ENCODE peak calls at places on chromosomes 3 and 15, in five cellular contexts. One of them, this sample, is unnamed.

GRCh38 chr15:57296473-57297162 is 79.7 kb upstream of the CGNL1 start:
- DNase-seq in neural progenitor cell: no peak
- DNase-seq in CD8-positive, alpha-beta memory T cell: no peak
- DNase-seq in cardiac muscle cell: no peak
- DNase-seq in HL-60: no peak
- DNase-seq in this sample: no peak

GRCh38 chr15:60507596-60508424 is 28.9 kb upstream of the ICE2 start:
- DNase-seq in neural progenitor cell: peak; percentile 51
- DNase-seq in CD8-positive, alpha-beta memory T cell: peak; percentile 35
- DNase-seq in cardiac muscle cell: peak; percentile 52
- DNase-seq in HL-60: no peak
- DNase-seq in this sample: peak; percentile 20

GRCh38 chr3:71083726-71084131 is 499.8 kb downstream of the FOXP1 start:
- DNase-seq in neural progenitor cell: no peak
- DNase-seq in CD8-positive, alpha-beta memory T cell: no peak
- DNase-seq in cardiac muscle cell: no peak
- DNase-seq in HL-60: no peak
- DNase-seq in this sample: peak; percentile 51

GRCh38 chr15:71651750-71652186 is 158.6 kb upstream of the NR2E3 start:
- DNase-seq in neural progenitor cell: peak; percentile 74
- DNase-seq in CD8-positive, alpha-beta memory T cell: no peak
- DNase-seq in cardiac muscle cell: peak; percentile 54
- DNase-seq in HL-60: no peak
- DNase-seq in this sample: no peak

GRCh38 chr3:14391033-14391432 is 11.4 kb upstream of the SLC6A6 start:
- DNase-seq in neural progenitor cell: no peak
- DNase-seq in CD8-positive, alpha-beta memory T cell: no peak
- DNase-seq in cardiac muscle cell: no peak
- DNase-seq in HL-60: no peak
- DNase-seq in this sample: no peak

GRCh38 chr3:26236511-26236910 is 386.1 kb upstream of the LRRC3B start:
- DNase-seq in neural progenitor cell: no peak
- DNase-seq in CD8-positive, alpha-beta memory T cell: no peak
- DNase-seq in cardiac muscle cell: no peak
- DNase-seq in HL-60: no peak
- DNase-seq in this sample: no peak

GRCh38 chr15:69843927-69844326 is 253.8 kb downstream of the TLE3 start:
- DNase-seq in neural progenitor cell: no peak
- DNase-seq in CD8-positive, alpha-beta memory T cell: no peak
- DNase-seq in cardiac muscle cell: no peak
- DNase-seq in HL-60: no peak
- DNase-seq in this sample: no peak

GRCh38 chr15:99762288-99762687 is 29.1 kb upstream of the LYSMD4 start:
- DNase-seq in neural progenitor cell: no peak
- DNase-seq in CD8-positive, alpha-beta memory T cell: no peak
- DNase-seq in cardiac muscle cell: no peak
- DNase-seq in HL-60: no peak
- DNase-seq in this sample: no peak

GRCh38 chr15:90838544-90838943 is 29.8 kb upstream of the FURIN start:
- DNase-seq in neural progenitor cell: no peak
- DNase-seq in CD8-positive, alpha-beta memory T cell: no peak
- DNase-seq in cardiac muscle cell: no peak
- DNase-seq in HL-60: no peak
- DNase-seq in this sample: no peak

GRCh38 chr3:10379161-10379560 is 58.2 kb upstream of the SEC13 start:
- DNase-seq in neural progenitor cell: no peak
- DNase-seq in CD8-positive, alpha-beta memory T cell: no peak
- DNase-seq in cardiac muscle cell: no peak
- DNase-seq in HL-60: no peak
- DNase-seq in this sample: no peak

GRCh38 chr3:30112904-30113484 is 493.4 kb upstream of the TGFBR2 start:
- DNase-seq in neural progenitor cell: peak; percentile 54
- DNase-seq in CD8-positive, alpha-beta memory T cell: no peak
- DNase-seq in cardiac muscle cell: peak; percentile 49
- DNase-seq in HL-60: peak; percentile 3
- DNase-seq in this sample: no peak

GRCh38 chr3:15273214-15273613 is 59.2 kb downstream of the SH3BP5 start:
- DNase-seq in neural progenitor cell: no peak
- DNase-seq in CD8-positive, alpha-beta memory T cell: no peak
- DNase-seq in cardiac muscle cell: no peak
- DNase-seq in HL-60: no peak
- DNase-seq in this sample: no peak

GRCh38 chr15:51023499-51023898 is 71.2 kb downstream of the TNFAIP8L3 start:
- DNase-seq in neural progenitor cell: no peak
- DNase-seq in CD8-positive, alpha-beta memory T cell: no peak
- DNase-seq in cardiac muscle cell: no peak
- DNase-seq in HL-60: no peak
- DNase-seq in this sample: no peak

GRCh38 chr15:51025454-51025846 is 69.3 kb downstream of the TNFAIP8L3 start:
- DNase-seq in neural progenitor cell: no peak
- DNase-seq in CD8-positive, alpha-beta memory T cell: no peak
- DNase-seq in cardiac muscle cell: no peak
- DNase-seq in HL-60: no peak
- DNase-seq in this sample: no peak

GRCh38 chr15:51022206-51022605 is 72.5 kb downstream of the TNFAIP8L3 start:
- DNase-seq in neural progenitor cell: no peak
- DNase-seq in CD8-positive, alpha-beta memory T cell: no peak
- DNase-seq in cardiac muscle cell: no peak
- DNase-seq in HL-60: no peak
- DNase-seq in this sample: no peak

GRCh38 chr15:51030649-51031316 is 63.9 kb downstream of the TNFAIP8L3 start:
- DNase-seq in neural progenitor cell: no peak
- DNase-seq in CD8-positive, alpha-beta memory T cell: no peak
- DNase-seq in cardiac muscle cell: no peak
- DNase-seq in HL-60: no peak
- DNase-seq in this sample: no peak

GRCh38 chr15:51024735-51025453 is 69.8 kb downstream of the TNFAIP8L3 start:
- DNase-seq in neural progenitor cell: no peak
- DNase-seq in CD8-positive, alpha-beta memory T cell: no peak
- DNase-seq in cardiac muscle cell: no peak
- DNase-seq in HL-60: no peak
- DNase-seq in this sample: no peak
- H3K4me3 ChIP-seq in neural progenitor cell: no peak overlapping the region
- H3K4me3 ChIP-seq in CD8-positive, alpha-beta memory T cell: no peak overlapping the region
- H3K4me3 ChIP-seq in cardiac muscle cell: no peak overlapping the region
- H3K4me3 ChIP-seq in HL-60: no peak overlapping the region
- H3K4me3 ChIP-seq in this sample: no peak overlapping the region

DNA sequence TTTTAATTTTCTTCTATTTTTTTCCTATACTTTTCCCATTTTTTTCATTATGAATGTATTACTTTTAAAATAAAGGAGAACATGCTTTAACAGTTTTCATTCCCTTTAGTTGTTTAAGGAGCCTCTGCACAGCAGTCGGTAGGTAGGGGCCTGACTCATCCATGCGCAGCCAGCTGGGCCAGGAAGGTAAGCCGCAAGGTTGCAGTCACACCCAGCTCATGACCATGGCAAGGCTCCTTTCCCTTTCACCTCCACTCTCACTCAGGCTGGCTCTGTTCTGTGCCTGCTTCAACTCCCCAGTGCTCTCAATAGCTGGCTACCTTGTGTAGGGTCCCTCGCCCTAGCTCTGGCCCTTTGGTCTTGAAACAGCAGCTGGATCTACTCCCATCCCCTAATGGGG is 17.4 kb upstream of the ANKRD34C start:
- DNase-seq in neural progenitor cell: no peak
- DNase-seq in CD8-positive, alpha-beta memory T cell: no peak
- DNase-seq in cardiac muscle cell: no peak
- DNase-seq in HL-60: no peak
- DNase-seq in this sample: no peak
- H3K27me3 ChIP-seq in neural progenitor cell: peaks cover 4% of the 10 kb centered on the region
- H3K27me3 ChIP-seq in CD8-positive, alpha-beta memory T cell: no peaks in the 10 kb centered on the region
- H3K27me3 ChIP-seq in cardiac muscle cell: no peaks in the 10 kb centered on the region
- H3K27me3 ChIP-seq in HL-60: peaks cover 10% of the 10 kb centered on the region
- H3K27me3 ChIP-seq in this sample: no peaks in the 10 kb centered on the region

GRCh38 chr3:172596394-172596706 is 73.1 kb upstream of the TNFSF10 start:
- DNase-seq in neural progenitor cell: no peak
- DNase-seq in CD8-positive, alpha-beta memory T cell: no peak
- DNase-seq in cardiac muscle cell: no peak
- DNase-seq in HL-60: no peak
- DNase-seq in this sample: no peak

GRCh38 chr3:172592898-172593669 is 69.9 kb upstream of the TNFSF10 start:
- DNase-seq in neural progenitor cell: no peak
- DNase-seq in CD8-positive, alpha-beta memory T cell: no peak
- DNase-seq in cardiac muscle cell: no peak
- DNase-seq in HL-60: no peak
- DNase-seq in this sample: no peak

GRCh38 chr3:172598904-172599303 is 75.7 kb upstream of the TNFSF10 start:
- DNase-seq in neural progenitor cell: no peak
- DNase-seq in CD8-positive, alpha-beta memory T cell: no peak
- DNase-seq in cardiac muscle cell: no peak
- DNase-seq in HL-60: no peak
- DNase-seq in this sample: no peak

GRCh38 chr3:172591876-172592771 is 68.9 kb upstream of the TNFSF10 start:
- DNase-seq in neural progenitor cell: no peak
- DNase-seq in CD8-positive, alpha-beta memory T cell: peak; percentile 73
- DNase-seq in cardiac muscle cell: no peak
- DNase-seq in HL-60: no peak
- DNase-seq in this sample: peak; percentile 72

GRCh38 chr3:172595648-172596393 is 72.6 kb upstream of the TNFSF10 start:
- DNase-seq in neural progenitor cell: peak; percentile 60
- DNase-seq in CD8-positive, alpha-beta memory T cell: peak; percentile 24
- DNase-seq in cardiac muscle cell: peak; percentile 52
- DNase-seq in HL-60: no peak
- DNase-seq in this sample: peak; percentile 24
- H3K4me3 ChIP-seq in neural progenitor cell: no peak overlapping the region
- H3K4me3 ChIP-seq in CD8-positive, alpha-beta memory T cell: peak overlapping the region; percentile 39
- H3K4me3 ChIP-seq in cardiac muscle cell: no peak overlapping the region
- H3K4me3 ChIP-seq in HL-60: no peak overlapping the region
- H3K4me3 ChIP-seq in this sample: peak overlapping the region; percentile 42

GRCh38 chr3:123342631-123343080 is 106.2 kb downstream of the ADCY5 start:
- DNase-seq in neural progenitor cell: no peak
- DNase-seq in CD8-positive, alpha-beta memory T cell: no peak
- DNase-seq in cardiac muscle cell: no peak
- DNase-seq in HL-60: no peak
- DNase-seq in this sample: no peak
- H3K27me3 ChIP-seq in neural progenitor cell: no peaks in the 10 kb centered on the region
- H3K27me3 ChIP-seq in CD8-positive, alpha-beta memory T cell: no peaks in the 10 kb centered on the region
- H3K27me3 ChIP-seq in cardiac muscle cell: no peaks in the 10 kb centered on the region
- H3K27me3 ChIP-seq in HL-60: no peaks in the 10 kb centered on the region
- H3K27me3 ChIP-seq in this sample: peaks cover 2% of the 10 kb centered on the region

GRCh38 chr15:45186771-45187577 is 792 bp downstream of the SHF start:
- DNase-seq in neural progenitor cell: peak; percentile 81
- DNase-seq in CD8-positive, alpha-beta memory T cell: no peak
- DNase-seq in cardiac muscle cell: peak; percentile 45
- DNase-seq in HL-60: no peak
- DNase-seq in this sample: no peak

GRCh38 chr15:45185903-45186770 is 1.6 kb downstream of the SHF start:
- DNase-seq in neural progenitor cell: no peak
- DNase-seq in CD8-positive, alpha-beta memory T cell: no peak
- DNase-seq in cardiac muscle cell: no peak
- DNase-seq in HL-60: no peak
- DNase-seq in this sample: no peak

GRCh38 chr15:45185069-45185779 is 2.5 kb downstream of the SHF start:
- DNase-seq in neural progenitor cell: no peak
- DNase-seq in CD8-positive, alpha-beta memory T cell: no peak
- DNase-seq in cardiac muscle cell: no peak
- DNase-seq in HL-60: no peak
- DNase-seq in this sample: no peak

GRCh38 chr15:45187894-45188830 is at the start of gene SHF:
- DNase-seq in neural progenitor cell: peak; percentile 95
- DNase-seq in CD8-positive, alpha-beta memory T cell: peak; percentile 53
- DNase-seq in cardiac muscle cell: peak; percentile 92
- DNase-seq in HL-60: no peak
- DNase-seq in this sample: no peak

GRCh38 chr15:45187578-45187893 is 230 bp downstream of the SHF start:
- DNase-seq in neural progenitor cell: no peak
- DNase-seq in CD8-positive, alpha-beta memory T cell: no peak
- DNase-seq in cardiac muscle cell: no peak
- DNase-seq in HL-60: no peak
- DNase-seq in this sample: no peak
- H3K4me3 ChIP-seq in neural progenitor cell: peak overlapping the region; percentile 66
- H3K4me3 ChIP-seq in CD8-positive, alpha-beta memory T cell: no peak overlapping the region
- H3K4me3 ChIP-seq in cardiac muscle cell: peak overlapping the region; percentile 81
- H3K4me3 ChIP-seq in HL-60: no peak overlapping the region
- H3K4me3 ChIP-seq in this sample: peak overlapping the region; percentile 48

GRCh38 chr3:123031051-123031450 is 3.5 kb upstream of the SEMA5B start:
- DNase-seq in neural progenitor cell: no peak
- DNase-seq in CD8-positive, alpha-beta memory T cell: no peak
- DNase-seq in cardiac muscle cell: no peak
- DNase-seq in HL-60: no peak
- DNase-seq in this sample: no peak
- H3K27me3 ChIP-seq in neural progenitor cell: peaks cover 26% of the 10 kb centered on the region
- H3K27me3 ChIP-seq in CD8-positive, alpha-beta memory T cell: peaks cover 42% of the 10 kb centered on the region
- H3K27me3 ChIP-seq in cardiac muscle cell: peaks cover 27% of the 10 kb centered on the region
- H3K27me3 ChIP-seq in HL-60: peaks cover 32% of the 10 kb centered on the region
- H3K27me3 ChIP-seq in this sample: peaks cover 3% of the 10 kb centered on the region